ENCODE peak calls at places on chromosome 7, in eight cellular contexts. One of them, this sample, is unnamed.

GRCh38 chr7:80307251-80307856 is 172.7 kb downstream of the GNAI1 start:
- DNase-seq in iPS-NIHi11: no peak
- DNase-seq in SW480: peak
- DNase-seq in NAMALWA: peak
- DNase-seq in HuH-7: no peak
- DNase-seq in activated CD8-positive, alpha-beta T cell treated with anti-CD3 and anti-CD28 coated beads for 36 hours: no peak
- DNase-seq in kidney: no peak
- DNase-seq in heart left ventricle: no peak
- DNase-seq in this sample: no peak

GRCh38 chr7:152661479-152661878 is 14.5 kb downstream of the XRCC2 start:
- DNase-seq in heart left ventricle: peak
- DNase-seq in HuH-7: no peak
- DNase-seq in NAMALWA: no peak
- DNase-seq in SW480: no peak
- DNase-seq in activated CD8-positive, alpha-beta T cell treated with anti-CD3 and anti-CD28 coated beads for 36 hours: no peak
- DNase-seq in kidney: no peak
- DNase-seq in iPS-NIHi11: no peak
- DNase-seq in this sample: no peak

GRCh38 chr7:141073173-141073640 is 657 bp upstream of the TMEM178B start:
- DNase-seq in SW480: no peak
- DNase-seq in activated CD8-positive, alpha-beta T cell treated with anti-CD3 and anti-CD28 coated beads for 36 hours: peak
- DNase-seq in HuH-7: peak
- DNase-seq in heart left ventricle: peak
- DNase-seq in NAMALWA: no peak
- DNase-seq in iPS-NIHi11: peak
- DNase-seq in kidney: peak
- DNase-seq in this sample: peak

GRCh38 chr7:44229546-44230105 is 28.8 kb downstream of the YKT6 start:
- DNase-seq in kidney: no peak
- DNase-seq in SW480: no peak
- DNase-seq in iPS-NIHi11: no peak
- DNase-seq in activated CD8-positive, alpha-beta T cell treated with anti-CD3 and anti-CD28 coated beads for 36 hours: no peak
- DNase-seq in NAMALWA: no peak
- DNase-seq in HuH-7: no peak
- DNase-seq in heart left ventricle: no peak
- DNase-seq in this sample: no peak

GRCh38 chr7:131111081-131111576 is 216.5 kb upstream of the MKLN1 start:
- DNase-seq in activated CD8-positive, alpha-beta T cell treated with anti-CD3 and anti-CD28 coated beads for 36 hours: peak
- DNase-seq in kidney: no peak
- DNase-seq in SW480: no peak
- DNase-seq in heart left ventricle: no peak
- DNase-seq in iPS-NIHi11: no peak
- DNase-seq in HuH-7: peak
- DNase-seq in NAMALWA: peak
- DNase-seq in this sample: peak

GRCh38 chr7:139092090-139092796 is 17.3 kb downstream of the ZC3HAV1 start:
- DNase-seq in SW480: no peak
- DNase-seq in activated CD8-positive, alpha-beta T cell treated with anti-CD3 and anti-CD28 coated beads for 36 hours: no peak
- DNase-seq in iPS-NIHi11: no peak
- DNase-seq in heart left ventricle: no peak
- DNase-seq in HuH-7: no peak
- DNase-seq in kidney: no peak
- DNase-seq in NAMALWA: no peak
- DNase-seq in this sample: peak

GRCh38 chr7:127930341-127931328 is 100.6 kb downstream of the LRRC4 start:
- DNase-seq in heart left ventricle: no peak
- DNase-seq in NAMALWA: peak
- DNase-seq in SW480: no peak
- DNase-seq in kidney: no peak
- DNase-seq in activated CD8-positive, alpha-beta T cell treated with anti-CD3 and anti-CD28 coated beads for 36 hours: no peak
- DNase-seq in iPS-NIHi11: no peak
- DNase-seq in HuH-7: no peak
- DNase-seq in this sample: no peak

GRCh38 chr7:82904871-82905270 is 257.8 kb downstream of the PCLO start:
- DNase-seq in NAMALWA: no peak
- DNase-seq in kidney: no peak
- DNase-seq in SW480: no peak
- DNase-seq in HuH-7: no peak
- DNase-seq in activated CD8-positive, alpha-beta T cell treated with anti-CD3 and anti-CD28 coated beads for 36 hours: no peak
- DNase-seq in heart left ventricle: no peak
- DNase-seq in iPS-NIHi11: no peak
- DNase-seq in this sample: no peak

GRCh38 chr7:99374121-99375064 is at the start of gene ARPC1B:
- DNase-seq in kidney: peak
- DNase-seq in HuH-7: peak
- DNase-seq in NAMALWA: peak
- DNase-seq in heart left ventricle: peak
- DNase-seq in SW480: peak
- DNase-seq in iPS-NIHi11: peak
- DNase-seq in activated CD8-positive, alpha-beta T cell treated with anti-CD3 and anti-CD28 coated beads for 36 hours: peak
- DNase-seq in this sample: peak

GRCh38 chr7:77200542-77200941 is 923 bp upstream of the FGL2 start:
- DNase-seq in iPS-NIHi11: no peak
- DNase-seq in activated CD8-positive, alpha-beta T cell treated with anti-CD3 and anti-CD28 coated beads for 36 hours: no peak
- DNase-seq in heart left ventricle: no peak
- DNase-seq in kidney: no peak
- DNase-seq in HuH-7: no peak
- DNase-seq in SW480: no peak
- DNase-seq in NAMALWA: peak
- DNase-seq in this sample: no peak

GRCh38 chr7:47765373-47765979 is 182.8 kb downstream of the PKD1L1 start:
- DNase-seq in kidney: no peak
- DNase-seq in SW480: no peak
- DNase-seq in HuH-7: no peak
- DNase-seq in heart left ventricle: no peak
- DNase-seq in NAMALWA: no peak
- DNase-seq in activated CD8-positive, alpha-beta T cell treated with anti-CD3 and anti-CD28 coated beads for 36 hours: no peak
- DNase-seq in iPS-NIHi11: no peak
- DNase-seq in this sample: no peak

This sample was measured in ELF-1.